ENCODE peak calls at places on chromosomes 16 and 17, in five cellular contexts. One of them, this sample, is unnamed.
A peak's percentile ranks its signal among the peaks of the same experiment; 100 is the strongest.

GRCh38 chr16:30430428-30430970 is 669 bp upstream of the DCTPP1 start:
- DNase-seq in adrenal gland: no peak
- DNase-seq in heart right ventricle: peak; percentile 24
- DNase-seq in neural progenitor cell: no peak
- DNase-seq in ascending aorta: no peak
- DNase-seq in this sample: no peak

GRCh38 chr16:73171380-73171779 is 123.5 kb upstream of the ZFHX3 start:
- DNase-seq in heart right ventricle: no peak
- DNase-seq in adrenal gland: no peak
- DNase-seq in neural progenitor cell: no peak
- DNase-seq in ascending aorta: no peak
- DNase-seq in this sample: no peak

GRCh38 chr17:56912105-56912999 is 1.5 kb downstream of the TRIM25 start:
- DNase-seq in heart right ventricle: peak; percentile 36
- DNase-seq in neural progenitor cell: no peak
- DNase-seq in adrenal gland: peak; percentile 70
- DNase-seq in ascending aorta: no peak
- DNase-seq in this sample: no peak

GRCh38 chr17:42586514-42587230 is 9.1 kb upstream of the PSMC3IP start:
- DNase-seq in adrenal gland: no peak
- DNase-seq in ascending aorta: no peak
- DNase-seq in neural progenitor cell: no peak
- DNase-seq in heart right ventricle: no peak
- DNase-seq in this sample: no peak

GRCh38 chr17:71085238-71086033 is 916.1 kb downstream of the KCNJ2 start:
- DNase-seq in neural progenitor cell: peak; percentile 77
- DNase-seq in heart right ventricle: no peak
- DNase-seq in adrenal gland: no peak
- DNase-seq in ascending aorta: no peak
- DNase-seq in this sample: no peak

GRCh38 chr17:17241656-17242055 is 4.7 kb upstream of the FLCN start:
- DNase-seq in adrenal gland: no peak
- DNase-seq in ascending aorta: no peak
- DNase-seq in heart right ventricle: no peak
- DNase-seq in neural progenitor cell: no peak
- DNase-seq in this sample: no peak

GRCh38 chr16:89375686-89376085 is 114.7 kb downstream of the ANKRD11 start:
- DNase-seq in heart right ventricle: no peak
- DNase-seq in neural progenitor cell: no peak
- DNase-seq in adrenal gland: no peak
- DNase-seq in ascending aorta: no peak
- DNase-seq in this sample: no peak

GRCh38 chr17:47669060-47669459 is 19.3 kb downstream of the KPNB1 start:
- DNase-seq in ascending aorta: no peak
- DNase-seq in neural progenitor cell: no peak
- DNase-seq in adrenal gland: no peak
- DNase-seq in heart right ventricle: no peak
- DNase-seq in this sample: no peak

GRCh38 chr16:3171181-3171854 is 16.7 kb upstream of the OR1F1 start:
- DNase-seq in ascending aorta: no peak
- DNase-seq in neural progenitor cell: peak; percentile 47
- DNase-seq in adrenal gland: peak; percentile 11
- DNase-seq in heart right ventricle: no peak
- DNase-seq in this sample: no peak

GRCh38 chr17:73240561-73240960 is 21.1 kb downstream of the CPSF4L start:
- DNase-seq in ascending aorta: no peak
- DNase-seq in adrenal gland: peak; percentile 44
- DNase-seq in heart right ventricle: no peak
- DNase-seq in neural progenitor cell: no peak
- DNase-seq in this sample: no peak

GRCh38 chr17:40268141-40268712 is 19.5 kb upstream of the CDC6 start:
- DNase-seq in heart right ventricle: no peak
- DNase-seq in neural progenitor cell: no peak
- DNase-seq in adrenal gland: no peak
- DNase-seq in ascending aorta: no peak
- DNase-seq in this sample: no peak

GRCh38 chr16:27174007-27174406 is 29.3 kb upstream of the KDM8 start:
- DNase-seq in heart right ventricle: no peak
- DNase-seq in ascending aorta: no peak
- DNase-seq in neural progenitor cell: no peak
- DNase-seq in adrenal gland: no peak
- DNase-seq in this sample: no peak

GRCh38 chr17:27543958-27544349 is 87.0 kb upstream of the LGALS9 start:
- DNase-seq in neural progenitor cell: no peak
- DNase-seq in heart right ventricle: no peak
- DNase-seq in ascending aorta: no peak
- DNase-seq in adrenal gland: no peak
- DNase-seq in this sample: no peak

GRCh38 chr17:73600103-73600871 is 44.0 kb downstream of the SDK2 start:
- DNase-seq in heart right ventricle: no peak
- DNase-seq in neural progenitor cell: no peak
- DNase-seq in adrenal gland: no peak
- DNase-seq in ascending aorta: no peak
- DNase-seq in this sample: no peak

GRCh38 chr16:71775949-71776348 is 32.7 kb downstream of the AP1G1 start:
- DNase-seq in adrenal gland: no peak
- DNase-seq in heart right ventricle: no peak
- DNase-seq in neural progenitor cell: no peak
- DNase-seq in ascending aorta: no peak
- DNase-seq in this sample: no peak

GRCh38 chr16:72876221-72876620 is 171.7 kb downstream of the ZFHX3 start:
- DNase-seq in adrenal gland: peak; percentile 59
- DNase-seq in heart right ventricle: peak; percentile 65
- DNase-seq in ascending aorta: no peak
- DNase-seq in neural progenitor cell: no peak
- DNase-seq in this sample: no peak

GRCh38 chr16:3879887-3880564 is 487 bp downstream of the CREBBP start:
- DNase-seq in adrenal gland: peak; percentile 79
- DNase-seq in ascending aorta: no peak
- DNase-seq in neural progenitor cell: peak; percentile 82
- DNase-seq in heart right ventricle: peak; percentile 84
- DNase-seq in this sample: no peak

GRCh38 chr16:75462804-75463203 is 1.7 kb downstream of the TMEM170A start:
- DNase-seq in ascending aorta: no peak
- DNase-seq in heart right ventricle: no peak
- DNase-seq in adrenal gland: no peak
- DNase-seq in neural progenitor cell: no peak
- DNase-seq in this sample: no peak

GRCh38 chr16:12132290-12132689 is 155.8 kb downstream of the SNX29 start:
- DNase-seq in heart right ventricle: no peak
- DNase-seq in neural progenitor cell: no peak
- DNase-seq in adrenal gland: no peak
- DNase-seq in ascending aorta: no peak
- DNase-seq in this sample: no peak

GRCh38 chr16:25413133-25413532 is 155.5 kb upstream of the ZKSCAN2 start:
- DNase-seq in neural progenitor cell: no peak
- DNase-seq in ascending aorta: no peak
- DNase-seq in heart right ventricle: no peak
- DNase-seq in adrenal gland: no peak
- DNase-seq in this sample: no peak

GRCh38 chr16:77951788-77952187 is 70.6 kb upstream of the CLEC3A start:
- DNase-seq in neural progenitor cell: peak; percentile 50
- DNase-seq in ascending aorta: no peak
- DNase-seq in adrenal gland: no peak
- DNase-seq in heart right ventricle: no peak
- DNase-seq in this sample: no peak

GRCh38 chr17:39177256-39177655 is 11.3 kb upstream of the ARL5C start:
- DNase-seq in ascending aorta: no peak
- DNase-seq in adrenal gland: no peak
- DNase-seq in heart right ventricle: no peak
- DNase-seq in neural progenitor cell: peak; percentile 66
- DNase-seq in this sample: no peak

GRCh38 chr16:14338236-14338635 is 267.1 kb downstream of the MRTFB start:
- DNase-seq in heart right ventricle: no peak
- DNase-seq in ascending aorta: no peak
- DNase-seq in neural progenitor cell: no peak
- DNase-seq in adrenal gland: no peak
- DNase-seq in this sample: no peak

GRCh38 chr16:26149661-26150060 is 457.9 kb downstream of the HS3ST4 start:
- DNase-seq in ascending aorta: no peak
- DNase-seq in neural progenitor cell: no peak
- DNase-seq in adrenal gland: no peak
- DNase-seq in heart right ventricle: no peak
- DNase-seq in this sample: no peak

GRCh38 chr16:4886151-4886550 is 38.9 kb downstream of the UBN1 start:
- DNase-seq in ascending aorta: no peak
- DNase-seq in heart right ventricle: no peak
- DNase-seq in neural progenitor cell: no peak
- DNase-seq in adrenal gland: no peak
- DNase-seq in this sample: no peak

GRCh38 chr17:56074366-56074765 is 78.9 kb upstream of the ANKFN1 start:
- DNase-seq in adrenal gland: no peak
- DNase-seq in ascending aorta: no peak
- DNase-seq in neural progenitor cell: no peak
- DNase-seq in heart right ventricle: no peak
- DNase-seq in this sample: no peak

GRCh38 chr17:55492951-55493350 is 18.3 kb downstream of the SMIM36 start:
- DNase-seq in neural progenitor cell: peak; percentile 68
- DNase-seq in adrenal gland: no peak
- DNase-seq in ascending aorta: no peak
- DNase-seq in heart right ventricle: no peak
- DNase-seq in this sample: no peak

GRCh38 chr16:55641430-55642056 is 14.2 kb upstream of the SLC6A2 start:
- DNase-seq in heart right ventricle: no peak
- DNase-seq in neural progenitor cell: no peak
- DNase-seq in adrenal gland: no peak
- DNase-seq in ascending aorta: no peak
- DNase-seq in this sample: no peak

GRCh38 chr17:43676471-43676870 is 14.7 kb upstream of the MEOX1 start:
- DNase-seq in adrenal gland: no peak
- DNase-seq in heart right ventricle: no peak
- DNase-seq in ascending aorta: no peak
- DNase-seq in neural progenitor cell: no peak
- DNase-seq in this sample: no peak

GRCh38 chr17:7835818-7836595 is 2.0 kb downstream of the KDM6B start:
- DNase-seq in ascending aorta: no peak
- DNase-seq in neural progenitor cell: peak; percentile 77
- DNase-seq in adrenal gland: peak; percentile 88
- DNase-seq in heart right ventricle: peak; percentile 82
- DNase-seq in this sample: no peak

GRCh38 chr16:56916571-56917403 is 15.2 kb upstream of the HERPUD1 start:
- DNase-seq in ascending aorta: no peak
- DNase-seq in heart right ventricle: no peak
- DNase-seq in adrenal gland: no peak
- DNase-seq in neural progenitor cell: no peak
- DNase-seq in this sample: no peak

DNA sequence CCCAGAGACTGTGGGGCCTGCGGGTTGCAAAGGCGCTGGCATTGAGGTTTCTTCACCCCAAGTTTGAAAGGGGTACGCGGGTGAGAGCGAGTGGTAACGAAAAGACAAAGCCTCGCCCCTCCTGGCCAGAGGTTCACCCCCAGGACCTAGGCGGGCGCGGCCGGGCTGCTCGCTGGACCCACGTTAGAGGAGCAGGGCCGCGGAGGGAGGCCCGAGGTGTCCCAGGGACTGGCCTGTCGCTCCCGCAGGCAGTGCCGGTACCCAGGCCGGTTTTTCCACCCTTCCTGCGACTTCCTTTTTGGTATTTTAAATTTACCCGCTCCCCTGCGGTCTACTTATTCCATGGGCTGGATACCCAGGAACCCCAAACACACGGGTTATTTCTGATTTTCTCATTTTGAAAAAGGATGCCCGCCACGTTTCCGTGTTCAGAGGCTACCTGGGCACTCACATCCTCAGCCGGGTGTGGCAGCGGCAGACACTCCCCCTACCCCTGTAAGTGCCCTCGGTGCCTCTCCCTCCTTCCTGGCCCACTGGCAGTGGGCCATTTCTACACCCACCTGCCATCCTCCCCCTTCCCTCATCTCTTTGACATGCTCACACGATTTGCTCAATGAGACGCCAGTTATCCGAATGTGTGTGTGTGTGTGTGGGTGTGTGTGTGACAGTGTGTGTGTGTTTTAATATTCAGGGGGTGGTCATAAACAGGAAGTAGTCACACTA is 1.6 kb upstream of the FOXL1 start:
- DNase-seq in adrenal gland: no peak
- DNase-seq in ascending aorta: no peak
- DNase-seq in neural progenitor cell: no peak
- DNase-seq in heart right ventricle: peak; percentile 34
- DNase-seq in this sample: no peak
- H3K27me3 ChIP-seq in adrenal gland: peaks cover 66% of the 10 kb centered on the region
- H3K27me3 ChIP-seq in ascending aorta: no peaks in the 10 kb centered on the region
- H3K27me3 ChIP-seq in neural progenitor cell: peaks cover 99% of the 10 kb centered on the region
- H3K27me3 ChIP-seq in heart right ventricle: peaks cover 97% of the 10 kb centered on the region
- H3K27me3 ChIP-seq in this sample: no peaks in the 10 kb centered on the region

GRCh38 chr17:69427486-69428197 is 13.1 kb downstream of the MAP2K6 start:
- DNase-seq in adrenal gland: no peak
- DNase-seq in ascending aorta: no peak
- DNase-seq in neural progenitor cell: no peak
- DNase-seq in heart right ventricle: no peak
- DNase-seq in this sample: no peak
- H3K4me1 ChIP-seq in adrenal gland: no peaks in the 10 kb centered on the region
- H3K4me1 ChIP-seq in ascending aorta: no peaks in the 10 kb centered on the region
- H3K4me1 ChIP-seq in neural progenitor cell: peaks cover 37% of the 10 kb centered on the region
- H3K4me1 ChIP-seq in heart right ventricle: no peaks in the 10 kb centered on the region
- H3K4me1 ChIP-seq in this sample: no peaks in the 10 kb centered on the region

GRCh38 chr16:47499080-47499699 is 38.1 kb downstream of the PHKB start:
- DNase-seq in neural progenitor cell: no peak
- DNase-seq in adrenal gland: no peak
- DNase-seq in heart right ventricle: no peak
- DNase-seq in ascending aorta: no peak
- DNase-seq in this sample: no peak
- H3K4me3 ChIP-seq in neural progenitor cell: no peak overlapping the region
- H3K4me3 ChIP-seq in adrenal gland: no peak overlapping the region
- H3K4me3 ChIP-seq in heart right ventricle: no peak overlapping the region
- H3K4me3 ChIP-seq in ascending aorta: no peak overlapping the region
- H3K4me3 ChIP-seq in this sample: no peak overlapping the region

GRCh38 chr17:81136366-81136765 is 28.9 kb upstream of the PVALEF start:
- DNase-seq in neural progenitor cell: no peak
- DNase-seq in adrenal gland: no peak
- DNase-seq in heart right ventricle: no peak
- DNase-seq in ascending aorta: no peak
- DNase-seq in this sample: no peak
- H3K27me3 ChIP-seq in neural progenitor cell: no peaks in the 10 kb centered on the region
- H3K27me3 ChIP-seq in adrenal gland: no peaks in the 10 kb centered on the region
- H3K27me3 ChIP-seq in heart right ventricle: no peaks in the 10 kb centered on the region
- H3K27me3 ChIP-seq in ascending aorta: no peaks in the 10 kb centered on the region
- H3K27me3 ChIP-seq in this sample: no peaks in the 10 kb centered on the region